ENCODE peak calls at places on chromosomes 11 and 22, in seven cellular contexts. One of them, this sample, is unnamed.

GRCh38 chr22:29520851-29521250 is 32.7 kb downstream of the THOC5 start:
- DNase-seq in uterus: no peak
- DNase-seq in neural progenitor cell: no peak
- DNase-seq in AG04449: peak
- DNase-seq in astrocyte of the cerebellum: peak
- DNase-seq in neural crest cell: no peak
- DNase-seq in kidney: no peak
- DNase-seq in this sample: no peak

GRCh38 chr22:45155050-45155840 is 8.5 kb upstream of the NUP50 start:
- DNase-seq in neural crest cell: no peak
- DNase-seq in neural progenitor cell: no peak
- DNase-seq in AG04449: peak
- DNase-seq in kidney: no peak
- DNase-seq in uterus: no peak
- DNase-seq in astrocyte of the cerebellum: no peak
- DNase-seq in this sample: no peak

GRCh38 chr22:25497269-25497668 is 67.2 kb upstream of the GRK3 start:
- DNase-seq in AG04449: no peak
- DNase-seq in neural crest cell: no peak
- DNase-seq in kidney: no peak
- DNase-seq in uterus: no peak
- DNase-seq in neural progenitor cell: no peak
- DNase-seq in astrocyte of the cerebellum: no peak
- DNase-seq in this sample: no peak

GRCh38 chr11:120689591-120689990 is 178.0 kb downstream of the GRIK4 start:
- DNase-seq in uterus: no peak
- DNase-seq in neural progenitor cell: no peak
- DNase-seq in kidney: no peak
- DNase-seq in neural crest cell: no peak
- DNase-seq in AG04449: no peak
- DNase-seq in astrocyte of the cerebellum: no peak
- DNase-seq in this sample: no peak

GRCh38 chr11:78161937-78162336 is 22.5 kb upstream of the ALG8 start:
- DNase-seq in AG04449: no peak
- DNase-seq in neural progenitor cell: no peak
- DNase-seq in uterus: peak
- DNase-seq in neural crest cell: no peak
- DNase-seq in kidney: no peak
- DNase-seq in astrocyte of the cerebellum: no peak
- DNase-seq in this sample: no peak

GRCh38 chr11:118834428-118835028 is 43.6 kb upstream of the DDX6 start:
- DNase-seq in kidney: no peak
- DNase-seq in uterus: no peak
- DNase-seq in neural progenitor cell: no peak
- DNase-seq in astrocyte of the cerebellum: no peak
- DNase-seq in neural crest cell: no peak
- DNase-seq in AG04449: no peak
- DNase-seq in this sample: no peak

GRCh38 chr11:108364159-108364558 is 103.2 kb downstream of the C11orf65 start:
- DNase-seq in neural crest cell: no peak
- DNase-seq in uterus: no peak
- DNase-seq in AG04449: peak
- DNase-seq in astrocyte of the cerebellum: no peak
- DNase-seq in kidney: no peak
- DNase-seq in neural progenitor cell: no peak
- DNase-seq in this sample: no peak

GRCh38 chr11:33358150-33358831 is 101.1 kb downstream of the HIPK3 start:
- DNase-seq in kidney: no peak
- DNase-seq in astrocyte of the cerebellum: no peak
- DNase-seq in uterus: no peak
- DNase-seq in neural crest cell: no peak
- DNase-seq in neural progenitor cell: no peak
- DNase-seq in AG04449: no peak
- DNase-seq in this sample: no peak

GRCh38 chr22:36757608-36758220 is 18.2 kb downstream of the IFT27 start:
- DNase-seq in kidney: peak
- DNase-seq in astrocyte of the cerebellum: peak
- DNase-seq in AG04449: no peak
- DNase-seq in neural progenitor cell: peak
- DNase-seq in uterus: peak
- DNase-seq in neural crest cell: peak
- DNase-seq in this sample: peak

GRCh38 chr11:119483341-119483880 is 60.4 kb upstream of the THY1 start:
- DNase-seq in AG04449: no peak
- DNase-seq in uterus: no peak
- DNase-seq in astrocyte of the cerebellum: no peak
- DNase-seq in neural crest cell: no peak
- DNase-seq in neural progenitor cell: no peak
- DNase-seq in kidney: no peak
- DNase-seq in this sample: no peak

GRCh38 chr11:92457250-92457649 is 232.6 kb downstream of the FAT3 start:
- DNase-seq in astrocyte of the cerebellum: peak
- DNase-seq in AG04449: no peak
- DNase-seq in uterus: no peak
- DNase-seq in kidney: no peak
- DNase-seq in neural progenitor cell: no peak
- DNase-seq in neural crest cell: no peak
- DNase-seq in this sample: no peak

GRCh38 chr11:103940542-103940941 is 95.9 kb upstream of the DDI1 start:
- DNase-seq in astrocyte of the cerebellum: no peak
- DNase-seq in uterus: no peak
- DNase-seq in neural crest cell: no peak
- DNase-seq in AG04449: no peak
- DNase-seq in kidney: no peak
- DNase-seq in neural progenitor cell: no peak
- DNase-seq in this sample: no peak

GRCh38 chr11:77027275-77027674 is 6.9 kb upstream of the B3GNT6 start:
- DNase-seq in astrocyte of the cerebellum: peak
- DNase-seq in uterus: no peak
- DNase-seq in kidney: no peak
- DNase-seq in AG04449: no peak
- DNase-seq in neural progenitor cell: no peak
- DNase-seq in neural crest cell: no peak
- DNase-seq in this sample: no peak

GRCh38 chr11:44243633-44244343 is 66.2 kb downstream of the ALX4 start:
- DNase-seq in uterus: no peak
- DNase-seq in neural progenitor cell: peak
- DNase-seq in astrocyte of the cerebellum: peak
- DNase-seq in AG04449: no peak
- DNase-seq in neural crest cell: no peak
- DNase-seq in kidney: no peak
- DNase-seq in this sample: no peak

GRCh38 chr11:95279921-95280861 is 49.2 kb upstream of the SESN3 start:
- DNase-seq in neural crest cell: no peak
- DNase-seq in astrocyte of the cerebellum: peak
- DNase-seq in uterus: no peak
- DNase-seq in neural progenitor cell: no peak
- DNase-seq in AG04449: no peak
- DNase-seq in kidney: no peak
- DNase-seq in this sample: no peak

GRCh38 chr11:81915045-81915444 is 818.6 kb downstream of the FAM181B start:
- DNase-seq in astrocyte of the cerebellum: peak
- DNase-seq in kidney: no peak
- DNase-seq in uterus: no peak
- DNase-seq in neural crest cell: no peak
- DNase-seq in AG04449: no peak
- DNase-seq in neural progenitor cell: no peak
- DNase-seq in this sample: no peak

GRCh38 chr11:96990934-96991333 is 601.1 kb downstream of the JRKL start:
- DNase-seq in AG04449: no peak
- DNase-seq in astrocyte of the cerebellum: no peak
- DNase-seq in neural crest cell: no peak
- DNase-seq in kidney: no peak
- DNase-seq in neural progenitor cell: no peak
- DNase-seq in uterus: no peak
- DNase-seq in this sample: no peak

GRCh38 chr11:128603752-128604472 is 16.6 kb upstream of the ETS1 start:
- DNase-seq in astrocyte of the cerebellum: no peak
- DNase-seq in kidney: no peak
- DNase-seq in uterus: no peak
- DNase-seq in neural progenitor cell: no peak
- DNase-seq in AG04449: no peak
- DNase-seq in neural crest cell: no peak
- DNase-seq in this sample: no peak

GRCh38 chr11:6127881-6128280 is 20.4 kb downstream of the OR56B4 start:
- DNase-seq in astrocyte of the cerebellum: no peak
- DNase-seq in neural progenitor cell: no peak
- DNase-seq in kidney: no peak
- DNase-seq in neural crest cell: no peak
- DNase-seq in uterus: no peak
- DNase-seq in AG04449: no peak
- DNase-seq in this sample: no peak

GRCh38 chr11:13928566-13929251 is 33.8 kb upstream of the SPON1 start:
- DNase-seq in AG04449: no peak
- DNase-seq in uterus: no peak
- DNase-seq in kidney: no peak
- DNase-seq in neural progenitor cell: no peak
- DNase-seq in neural crest cell: no peak
- DNase-seq in astrocyte of the cerebellum: no peak
- DNase-seq in this sample: no peak

GRCh38 chr11:44032304-44033085 is 15.3 kb upstream of the ACCSL start:
- DNase-seq in AG04449: no peak
- DNase-seq in neural crest cell: no peak
- DNase-seq in neural progenitor cell: no peak
- DNase-seq in astrocyte of the cerebellum: no peak
- DNase-seq in uterus: peak
- DNase-seq in kidney: peak
- DNase-seq in this sample: no peak

GRCh38 chr11:16286095-16286494 is 70.3 kb downstream of the SOX6 start:
- DNase-seq in uterus: no peak
- DNase-seq in astrocyte of the cerebellum: no peak
- DNase-seq in kidney: no peak
- DNase-seq in neural crest cell: no peak
- DNase-seq in AG04449: no peak
- DNase-seq in neural progenitor cell: no peak
- DNase-seq in this sample: no peak

GRCh38 chr11:86869966-86870570 is 69.7 kb downstream of the PRSS23 start:
- DNase-seq in neural crest cell: peak
- DNase-seq in neural progenitor cell: peak
- DNase-seq in uterus: peak
- DNase-seq in AG04449: no peak
- DNase-seq in kidney: no peak
- DNase-seq in astrocyte of the cerebellum: peak
- DNase-seq in this sample: no peak

GRCh38 chr11:45809456-45810395 is 4.8 kb downstream of the SLC35C1 start:
- DNase-seq in neural crest cell: no peak
- DNase-seq in AG04449: no peak
- DNase-seq in kidney: no peak
- DNase-seq in astrocyte of the cerebellum: no peak
- DNase-seq in uterus: no peak
- DNase-seq in neural progenitor cell: no peak
- DNase-seq in this sample: peak

GRCh38 chr11:18361154-18361553 is 33.2 kb upstream of the LDHA start:
- DNase-seq in neural crest cell: no peak
- DNase-seq in kidney: no peak
- DNase-seq in astrocyte of the cerebellum: no peak
- DNase-seq in neural progenitor cell: no peak
- DNase-seq in uterus: no peak
- DNase-seq in AG04449: no peak
- DNase-seq in this sample: no peak

DNA sequence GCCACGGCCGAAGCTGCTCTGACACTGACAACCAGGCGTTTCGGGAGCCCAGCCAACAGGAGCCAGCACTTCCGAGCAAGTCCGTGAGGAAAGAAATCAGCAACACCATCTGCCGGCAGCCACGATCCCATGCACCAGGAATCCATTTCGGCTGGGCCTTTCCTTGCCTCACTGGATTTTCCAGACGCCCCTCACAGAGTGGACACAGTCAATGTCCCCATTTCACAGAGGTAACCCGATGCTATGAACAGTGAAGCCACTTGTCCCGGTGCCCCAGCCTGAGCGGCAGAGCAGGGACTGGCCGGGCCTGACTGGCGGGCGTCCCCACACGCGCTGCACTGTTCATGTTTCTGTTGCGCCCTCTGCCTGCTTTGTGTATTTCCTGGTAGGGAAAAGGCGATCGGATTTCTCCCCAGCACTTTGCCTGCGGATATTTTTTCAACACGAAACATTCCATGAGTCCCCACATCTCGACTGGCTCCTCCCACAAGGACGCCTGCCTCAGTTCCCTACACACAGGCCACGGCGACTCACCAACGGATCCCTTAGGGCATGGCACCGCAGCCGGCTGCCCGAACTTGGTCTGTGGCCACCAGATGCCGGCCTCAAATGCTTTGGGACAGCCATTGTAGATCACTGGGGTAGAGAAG is 55.3 kb downstream of the TRMU start:
- DNase-seq in uterus: peak
- DNase-seq in kidney: peak
- DNase-seq in neural crest cell: no peak
- DNase-seq in neural progenitor cell: peak
- DNase-seq in AG04449: no peak
- DNase-seq in astrocyte of the cerebellum: no peak
- DNase-seq in this sample: peak
- TF ChIP-seq CTCF in uterus: no peak
- TF ChIP-seq CTCF in kidney: peak
- TF ChIP-seq CTCF in neural crest cell: no peak
- TF ChIP-seq CTCF in neural progenitor cell: no peak
- TF ChIP-seq CTCF in AG04449: peak
- TF ChIP-seq CTCF in astrocyte of the cerebellum: no peak
- TF ChIP-seq CTCF in this sample: no peak

GRCh38 chr11:629237-629583 is 2.2 kb upstream of the SCT start:
- DNase-seq in uterus: no peak
- DNase-seq in AG04449: no peak
- DNase-seq in astrocyte of the cerebellum: no peak
- DNase-seq in neural crest cell: no peak
- DNase-seq in kidney: peak
- DNase-seq in neural progenitor cell: no peak
- DNase-seq in this sample: no peak
- TF ChIP-seq CTCF in uterus: peak
- TF ChIP-seq CTCF in AG04449: no peak
- TF ChIP-seq CTCF in astrocyte of the cerebellum: peak
- TF ChIP-seq CTCF in neural crest cell: no peak
- TF ChIP-seq CTCF in kidney: no peak
- TF ChIP-seq CTCF in neural progenitor cell: no peak
- TF ChIP-seq CTCF in this sample: no peak

GRCh38 chr11:60899021-60899936 is 7.1 kb downstream of the PRPF19 start:
- DNase-seq in AG04449: no peak
- DNase-seq in neural progenitor cell: peak
- DNase-seq in kidney: no peak
- DNase-seq in neural crest cell: peak
- DNase-seq in astrocyte of the cerebellum: no peak
- DNase-seq in uterus: no peak
- DNase-seq in this sample: no peak
- TF ChIP-seq CTCF in AG04449: peak
- TF ChIP-seq CTCF in neural progenitor cell: peak
- TF ChIP-seq CTCF in kidney: peak
- TF ChIP-seq CTCF in neural crest cell: peak
- TF ChIP-seq CTCF in astrocyte of the cerebellum: peak
- TF ChIP-seq CTCF in uterus: peak
- TF ChIP-seq CTCF in this sample: peak

DNA sequence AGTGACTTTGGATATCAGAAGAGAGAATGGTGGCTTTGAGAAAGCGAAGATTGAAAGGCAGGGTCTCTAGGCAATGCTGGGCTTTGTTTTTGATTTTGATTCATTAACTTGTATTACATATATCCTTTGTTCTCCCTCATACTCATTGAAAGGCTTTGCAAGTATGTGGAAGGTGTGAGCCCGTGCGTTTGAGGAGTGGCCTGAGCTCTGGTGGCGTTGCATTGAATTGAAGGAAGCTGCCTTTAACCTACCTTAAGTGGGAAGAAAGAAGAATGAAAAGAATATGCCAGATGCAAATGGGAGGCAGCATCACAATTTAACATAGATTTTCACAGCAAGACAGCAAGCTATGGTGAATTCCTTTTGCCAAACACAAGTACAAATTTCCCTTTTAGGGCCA is 6.7 kb downstream of the MMP7 start:
- DNase-seq in kidney: no peak
- DNase-seq in uterus: no peak
- DNase-seq in neural crest cell: no peak
- DNase-seq in neural progenitor cell: no peak
- DNase-seq in AG04449: no peak
- DNase-seq in astrocyte of the cerebellum: no peak
- DNase-seq in this sample: no peak
- TF ChIP-seq CTCF in kidney: no peak
- TF ChIP-seq CTCF in uterus: no peak
- TF ChIP-seq CTCF in neural crest cell: no peak
- TF ChIP-seq CTCF in neural progenitor cell: no peak
- TF ChIP-seq CTCF in AG04449: no peak
- TF ChIP-seq CTCF in astrocyte of the cerebellum: no peak
- TF ChIP-seq CTCF in this sample: no peak